ENCODE peak calls at places on chromosome 1, in nine cellular contexts. B is upper lobe of right lung; I is omental fat pad; Q is kidney; C is fibroblast of pulmonary artery; V is endothelial cell; O is stimulated activated CD8-positive, alpha-beta memory T cell treated with anti-CD3 and anti-CD28 coated beads, Interleukin-4, amount 100 ng/mL, for 4 hours; S is Kasumi-1; N is NCI-H1105. K is an unnamed sample.

GRCh38 chr1:175095069-175095468 is 27.4 kb downstream of the TNN start:
- DNase-seq in S (no peak), I (no peak), C (no peak), B (no peak), O (no peak), Q (no peak), N (no peak), V (no peak), K (no peak)

GRCh38 chr1:231272880-231273279 is 31.9 kb downstream of the GNPAT start:
- DNase-seq in V (no peak), B (peak; percentile 79), C (peak; percentile 42), N (no peak), S (no peak), O (no peak), I (no peak), Q (no peak), K (no peak)

GRCh38 chr1:168736450-168736980 is 7.5 kb upstream of the DPT start:
- DNase-seq in O (no peak), S (no peak), I (no peak), B (no peak), C (no peak), V (no peak), N (no peak), Q (no peak), K (no peak)

GRCh38 chr1:180027949-180028445 is 73.4 kb downstream of the CEP350 start:
- DNase-seq in S (no peak), O (no peak), B (no peak), N (no peak), Q (no peak), V (no peak), C (peak; percentile 92), I (no peak), K (no peak)

GRCh38 chr1:222310830-222311229 is 237.1 kb downstream of the HHIPL2 start:
- DNase-seq in N (no peak), Q (peak; percentile 78), V (no peak), C (no peak), S (no peak), I (no peak), B (no peak), O (no peak), K (peak; percentile 9)

GRCh38 chr1:119532324-119532910 is 25.4 kb downstream of the HSD3B1 start:
- DNase-seq in O (no peak), C (no peak), S (no peak), I (no peak), N (no peak), B (no peak), V (no peak), Q (no peak), K (no peak)

GRCh38 chr1:199550384-199551067 is 477.0 kb upstream of the NR5A2 start:
- DNase-seq in N (no peak), O (no peak), Q (no peak), C (peak; percentile 29), I (no peak), S (peak; percentile 47), B (no peak), V (no peak), K (no peak)

GRCh38 chr1:240491156-240491555 is 120.8 kb downstream of the GREM2 start:
- DNase-seq in S (no peak), Q (no peak), B (no peak), N (no peak), V (no peak), C (peak; percentile 34), I (no peak), O (no peak), K (no peak)

GRCh38 chr1:59237905-59238304 is 59.0 kb upstream of the FGGY start:
- DNase-seq in B (no peak), S (no peak), O (no peak), N (no peak), C (no peak), Q (no peak), I (no peak), V (no peak), K (no peak)

GRCh38 chr1:29508458-29509107 is 272.3 kb downstream of the PTPRU start:
- DNase-seq in O (no peak), Q (no peak), V (no peak), S (no peak), N (no peak), I (no peak), B (no peak), C (no peak), K (no peak)

GRCh38 chr1:231541842-231542241 is 13.4 kb downstream of the TSNAX start:
- DNase-seq in N (no peak), C (peak; percentile 18), S (no peak), O (no peak), B (no peak), V (no peak), Q (no peak), I (no peak), K (no peak)

GRCh38 chr1:153470707-153471106 is 10.3 kb upstream of the S100A7 start:
- DNase-seq in V (no peak), C (peak; percentile 58), O (no peak), I (no peak), N (no peak), S (no peak), Q (no peak), B (no peak), K (no peak)

GRCh38 chr1:86866665-86867064 is 47.3 kb downstream of the SELENOF start:
- DNase-seq in I (no peak), S (no peak), B (no peak), N (no peak), V (no peak), Q (no peak), O (no peak), C (peak; percentile 81), K (no peak)

GRCh38 chr1:47871799-47872353 is 125.3 kb downstream of the TRABD2B start:
- DNase-seq in N (no peak), O (no peak), Q (no peak), S (no peak), C (peak; percentile 4), I (no peak), B (no peak), V (no peak), K (no peak)

GRCh38 chr1:38860464-38860816 is 868 bp upstream of the RRAGC start:
- DNase-seq in O (no peak), N (no peak), C (no peak), S (peak; percentile 12), B (no peak), I (no peak), V (no peak), Q (no peak), K (no peak)

GRCh38 chr1:206904423-206905142 is 7.3 kb downstream of the IL24 start:
- DNase-seq in B (no peak), C (peak; percentile 20), O (no peak), S (no peak), Q (no peak), V (no peak), N (no peak), I (no peak), K (no peak)

GRCh38 chr1:167708940-167709389 is 12.8 kb upstream of the MPZL1 start:
- DNase-seq in V (peak; percentile 46), B (no peak), I (no peak), C (peak; percentile 14), S (peak; percentile 82), O (no peak), Q (no peak), N (no peak), K (no peak)

GRCh38 chr1:47624531-47624930 is 186.7 kb downstream of the FOXD2 start:
- DNase-seq in S (no peak), I (no peak), C (no peak), Q (no peak), V (peak; percentile 15), N (peak; percentile 26), O (no peak), B (no peak), K (no peak)

GRCh38 chr1:160284220-160284781 is 632 bp downstream of the PEX19 start:
- DNase-seq in O (no peak), C (peak; percentile 75), Q (no peak), B (no peak), N (no peak), V (peak; percentile 16), S (peak; percentile 24), I (peak; percentile 38), K (no peak)

GRCh38 chr1:30185313-30185712 is 538.1 kb downstream of the MATN1 start:
- DNase-seq in O (no peak), N (no peak), S (no peak), C (no peak), V (no peak), I (no peak), Q (no peak), B (no peak), K (no peak)

GRCh38 chr1:109761227-109762038 is 2.3 kb downstream of the EPS8L3 start:
- DNase-seq in I (no peak), Q (peak; percentile 59), V (no peak), B (peak; percentile 55), C (no peak), O (no peak), N (no peak), S (no peak), K (no peak)

GRCh38 chr1:201566933-201567801 is 28.2 kb downstream of the NAV1 start:
- DNase-seq in I (no peak), N (no peak), Q (no peak), C (no peak), B (no peak), V (no peak), S (no peak), O (no peak), K (no peak)

GRCh38 chr1:17507916-17508315 is 31.6 kb upstream of the ARHGEF10L start:
- DNase-seq in C (no peak), B (no peak), V (peak; percentile 29), Q (no peak), N (no peak), S (no peak), O (no peak), I (no peak), K (no peak)

GRCh38 chr1:53413175-53414001 is 45.8 kb upstream of the DMRTB1 start:
- DNase-seq in B (no peak), N (no peak), S (no peak), Q (no peak), I (no peak), O (peak; percentile 5), V (no peak), C (peak; percentile 55), K (peak; percentile 50)

GRCh38 chr1:201476670-201477344 is 7.8 kb upstream of the PHLDA3 start:
- DNase-seq in N (no peak), I (no peak), V (no peak), B (peak; percentile 75), O (no peak), C (no peak), Q (no peak), S (no peak), K (no peak)

GRCh38 chr1:21509351-21510112 is at the start of gene ALPL:
- DNase-seq in S (no peak), I (no peak), V (no peak), O (no peak), Q (no peak), B (peak; percentile 69), C (no peak), N (no peak), K (no peak)

GRCh38 chr1:210377934-210378333 is 49.2 kb downstream of the HHAT start:
- DNase-seq in I (no peak), V (no peak), O (no peak), C (no peak), Q (no peak), B (no peak), N (no peak), S (no peak), K (no peak)

GRCh38 chr1:203084588-203085527 is 954 bp downstream of the MYOG start:
- DNase-seq in C (no peak), I (no peak), O (no peak), N (no peak), Q (no peak), B (no peak), S (no peak), V (no peak), K (no peak)

GRCh38 chr1:228318823-228319241 is 87.8 kb downstream of the TRIM11 start:
- DNase-seq in V (no peak), I (no peak), O (no peak), N (no peak), Q (no peak), S (no peak), C (no peak), B (peak; percentile 61), K (no peak)

GRCh38 chr1:20964540-20965484 is 177.7 kb upstream of the HP1BP3 start:
- DNase-seq in N (no peak), O (no peak), V (no peak), I (no peak), C (no peak), S (peak; percentile 58), Q (no peak), B (no peak), K (no peak)

GRCh38 chr1:32870615-32871363 is at the start of gene FNDC5:
- DNase-seq in Q (no peak), I (no peak), S (no peak), B (no peak), N (no peak), V (peak; percentile 69), C (peak; percentile 21), O (no peak), K (no peak)

K was measured in naive thymus-derived CD8-positive, alpha-beta T cell.